ENCODE peak calls at places on chromosomes 5 and 9, in five cellular contexts. S is NCI-H774; H is naive thymus-derived CD4-positive, alpha-beta T cell; B is CD8-positive, alpha-beta T cell; Z is GM23248. W is an unnamed sample.

GRCh38 chr5:34684281-34684979 is 28.3 kb downstream of the RAI14 start:
- DNase-seq in H (no peak), B (no peak), Z (peak), S (peak), W (no peak)

GRCh38 chr5:151053796-151054490 is 26.9 kb downstream of the TNIP1 start:
- DNase-seq in Z (peak), S (no peak), B (no peak), H (no peak), W (no peak)

GRCh38 chr5:97547999-97548797 is 365.2 kb upstream of the RIOK2 start:
- DNase-seq in S (no peak), Z (no peak), B (no peak), H (peak), W (no peak)

GRCh38 chr5:135570453-135570764 is 8.4 kb downstream of the CXCL14 start:
- DNase-seq in Z (no peak), H (no peak), S (no peak), B (no peak), W (no peak)

GRCh38 chr5:145350501-145350900 is 484.6 kb downstream of the PRELID2 start:
- DNase-seq in H (no peak), B (no peak), Z (peak), S (no peak), W (no peak)

GRCh38 chr5:170773031-170773985 is 10.2 kb upstream of the GABRP start:
- DNase-seq in S (no peak), B (no peak), Z (no peak), H (no peak), W (no peak)

GRCh38 chr5:41908374-41909079 is 4.4 kb downstream of the RIMOC1 start:
- DNase-seq in H (no peak), S (no peak), B (no peak), Z (peak), W (no peak)

GRCh38 chr5:80109549-80110478 is 74.7 kb downstream of the THBS4 start:
- DNase-seq in H (no peak), S (no peak), B (no peak), Z (no peak), W (peak)

GRCh38 chr9:85290019-85290418 is 451.7 kb downstream of the AGTPBP1 start:
- DNase-seq in H (peak), Z (no peak), B (peak), S (no peak), W (no peak)

GRCh38 chr5:175849153-175849552 is 22.2 kb upstream of the CPLX2 start:
- DNase-seq in Z (no peak), S (no peak), H (no peak), B (no peak), W (no peak)

GRCh38 chr5:140214831-140215230 is 39.8 kb downstream of the CYSTM1 start:
- DNase-seq in Z (peak), H (no peak), S (no peak), B (no peak), W (no peak)

GRCh38 chr9:35521708-35522107 is 31.8 kb downstream of the RUSC2 start:
- DNase-seq in B (no peak), H (no peak), S (no peak), Z (peak), W (no peak)

GRCh38 chr5:107005653-107006052 is 665.1 kb downstream of the EFNA5 start:
- DNase-seq in Z (no peak), S (no peak), H (no peak), B (no peak), W (no peak)

GRCh38 chr5:9464478-9464877 is 81.4 kb downstream of the SEMA5A start:
- DNase-seq in S (no peak), Z (no peak), B (no peak), H (no peak), W (no peak)

GRCh38 chr5:134572811-134573210 is 47.3 kb downstream of the JADE2 start:
- DNase-seq in Z (no peak), H (no peak), B (no peak), S (no peak), W (no peak)

GRCh38 chr5:113162770-113163169 is 186.2 kb downstream of the DCP2 start:
- DNase-seq in Z (peak), H (no peak), S (no peak), B (no peak), W (no peak)

GRCh38 chr9:118000581-118000980 is 296.4 kb downstream of the TLR4 start:
- DNase-seq in Z (no peak), B (no peak), H (no peak), S (no peak), W (no peak)

GRCh38 chr9:107504585-107505455 is 15.3 kb upstream of the KLF4 start:
- DNase-seq in Z (peak), S (peak), B (no peak), H (no peak), W (no peak)

GRCh38 chr5:84384604-84385575 is at the start of gene EDIL3:
- DNase-seq in B (no peak), H (no peak), Z (peak), S (peak), W (no peak)

GRCh38 chr5:134176523-134177196 is at the start of gene SKP1:
- DNase-seq in H (peak), Z (peak), B (peak), S (peak), W (peak)

GRCh38 chr5:1209896-1210776 is 8.7 kb downstream of the SLC6A19 start:
- DNase-seq in B (no peak), H (no peak), Z (no peak), S (no peak), W (no peak)

GRCh38 chr5:59674763-59675162 is 218.8 kb downstream of the PDE4D start:
- DNase-seq in B (no peak), H (no peak), S (no peak), Z (no peak), W (no peak)

GRCh38 chr9:5879419-5880181 is 11.1 kb upstream of the MLANA start:
- DNase-seq in Z (peak), B (no peak), H (no peak), S (no peak), W (no peak)

GRCh38 chr5:83035373-83036170 is 41.6 kb downstream of the TMEM167A start:
- DNase-seq in S (peak), H (no peak), Z (no peak), B (no peak), W (no peak)

GRCh38 chr5:146461319-146461718 is 14.2 kb downstream of the TCERG1 start:
- DNase-seq in S (no peak), B (no peak), H (no peak), Z (peak), W (no peak)

GRCh38 chr5:114449836-114450515 is 88.1 kb downstream of the KCNN2 start:
- DNase-seq in S (peak), Z (peak), H (peak), B (no peak), W (peak)

GRCh38 chr5:65121880-65122436 is 353.2 kb downstream of the CWC27 start:
- DNase-seq in B (no peak), Z (peak), H (no peak), S (no peak), W (no peak)

GRCh38 chr5:147690595-147690994 is 91.9 kb downstream of the JAKMIP2 start:
- DNase-seq in Z (no peak), S (no peak), B (no peak), H (no peak), W (no peak)